ENCODE peak calls at places on chromosomes 6 and 20, in six cellular contexts. M is NCI-H460; E is lower leg skin; U is stimulated activated CD8-positive, alpha-beta memory T cell treated with anti-CD3 and anti-CD28 coated beads, Interleukin-2, amount 100 ng/mL, for 1 hour; W is AG09309; T is ELF-1. R is an unnamed sample.

GRCh38 chr6:141513830-141514229 is 618.9 kb upstream of the GJE1 start:
- DNase-seq in M (no peak), E (no peak), U (no peak), W (no peak), T (no peak), R (no peak)

GRCh38 chr6:137690721-137691120 is 176.3 kb upstream of the TNFAIP3 start:
- DNase-seq in M (no peak), E (no peak), U (no peak), W (no peak), T (no peak), R (no peak)

GRCh38 chr6:142013286-142013685 is 119.4 kb upstream of the GJE1 start:
- DNase-seq in M (no peak), E (no peak), U (no peak), W (peak; percentile 88), T (no peak), R (no peak)

GRCh38 chr6:41604006-41604405 is 34.3 kb upstream of the MDFI start:
- DNase-seq in M (no peak), E (no peak), U (no peak), W (no peak), T (no peak), R (no peak)

GRCh38 chr20:4912380-4913142 is 88.7 kb downstream of the SLC23A2 start:
- DNase-seq in M (no peak), E (no peak), U (no peak), W (no peak), T (no peak), R (no peak)

GRCh38 chr20:2899243-2899642 is 26.0 kb downstream of the PTPRA start:
- DNase-seq in M (no peak), E (no peak), U (no peak), W (no peak), T (no peak), R (no peak)

GRCh38 chr6:20605581-20605980 is 71.3 kb downstream of the CDKAL1 start:
- DNase-seq in M (no peak), E (no peak), U (no peak), W (peak; percentile 51), T (no peak), R (no peak)

GRCh38 chr6:35360349-35361138 is 18.2 kb downstream of the PPARD start:
- DNase-seq in M (no peak), E (no peak), U (no peak), W (no peak), T (peak; percentile 44), R (peak; percentile 39)

GRCh38 chr20:38610521-38610920 is 8.9 kb downstream of the ARHGAP40 start:
- DNase-seq in M (no peak), E (no peak), U (no peak), W (no peak), T (no peak), R (no peak)

GRCh38 chr6:41651962-41652657 is 13.8 kb downstream of the MDFI start:
- DNase-seq in M (no peak), E (no peak), U (no peak), W (no peak), T (no peak), R (no peak)

GRCh38 chr20:35831029-35831428 is 59.2 kb downstream of the PHF20 start:
- DNase-seq in M (no peak), E (no peak), U (no peak), W (no peak), T (no peak), R (no peak)

GRCh38 chr6:52519618-52520017 is 57.2 kb downstream of the TRAM2 start:
- DNase-seq in M (no peak), E (no peak), U (no peak), W (no peak), T (no peak), R (no peak)

GRCh38 chr20:4371623-4372246 is 350.0 kb upstream of the PRND start:
- DNase-seq in M (no peak), E (no peak), U (no peak), W (no peak), T (no peak), R (peak; percentile 53)

GRCh38 chr6:15741405-15741804 is 78.6 kb upstream of the DTNBP1 start:
- DNase-seq in M (no peak), E (no peak), U (no peak), W (no peak), T (no peak), R (no peak)

GRCh38 chr6:134882426-134883038 is 67.4 kb downstream of the ALDH8A1 start:
- DNase-seq in M (peak; percentile 61), E (peak; percentile 74), U (no peak), W (peak; percentile 39), T (peak; percentile 13), R (peak; percentile 81)

GRCh38 chr6:64505312-64505711 is 869.7 kb downstream of the PHF3 start:
- DNase-seq in M (peak; percentile 4), E (no peak), U (no peak), W (no peak), T (peak; percentile 14), R (peak; percentile 7)

R was measured in left kidney.